ENCODE peak calls at places on chromosome 17, in ten cellular contexts. K, A, Q, E, M, W, P, F, X and V are unnamed samples.

GRCh38 chr17:38598536-38598935 is 7.2 kb downstream of the SRCIN1 start:
- DNase-seq in K (no peak), A (peak), Q (no peak), E (peak), M (peak), W (peak), P (no peak), F (peak), X (peak), V (peak)

GRCh38 chr17:33674685-33675084 is 381.6 kb upstream of the ASIC2 start:
- DNase-seq in K (peak), A (peak), Q (no peak), E (peak), M (peak), W (peak), P (peak), F (peak), X (peak), V (peak)

GRCh38 chr17:18955009-18955408 is 3.0 kb downstream of the SLC5A10 start:
- DNase-seq in K (no peak), A (no peak), Q (no peak), E (no peak), M (no peak), W (no peak), P (no peak), F (no peak), X (no peak), V (no peak)

GRCh38 chr17:55265434-55266021 is 768 bp downstream of the HLF start:
- DNase-seq in K (no peak), A (peak), Q (no peak), E (no peak), M (peak), W (no peak), P (peak), F (no peak), X (no peak), V (no peak)

GRCh38 chr17:17771498-17772201 is 65.1 kb downstream of the SREBF1 start:
- DNase-seq in K (no peak), A (no peak), Q (no peak), E (no peak), M (no peak), W (no peak), P (no peak), F (no peak), X (no peak), V (no peak)

GRCh38 chr17:81158688-81159590 is 6.4 kb upstream of the PVALEF start:
- DNase-seq in K (no peak), A (no peak), Q (no peak), E (no peak), M (no peak), W (no peak), P (no peak), F (no peak), X (no peak), V (no peak)

GRCh38 chr17:60514053-60514452 is 12.0 kb downstream of the APPBP2 start:
- DNase-seq in K (peak), A (no peak), Q (no peak), E (no peak), M (no peak), W (no peak), P (no peak), F (no peak), X (no peak), V (no peak)

GRCh38 chr17:39867084-39867890 is 715 bp upstream of the ZPBP2 start:
- DNase-seq in K (no peak), A (no peak), Q (peak), E (no peak), M (no peak), W (no peak), P (no peak), F (no peak), X (no peak), V (no peak)

GRCh38 chr17:41913798-41914197 is 5.0 kb downstream of the ACLY start:
- DNase-seq in K (no peak), A (no peak), Q (no peak), E (peak), M (no peak), W (no peak), P (no peak), F (no peak), X (no peak), V (no peak)

GRCh38 chr17:80023261-80024205 is 12.1 kb downstream of the TBC1D16 start:
- DNase-seq in K (no peak), A (no peak), Q (no peak), E (no peak), M (no peak), W (no peak), P (peak), F (no peak), X (no peak), V (peak)

GRCh38 chr17:78127240-78127887 is 1.2 kb downstream of the TMC6 start:
- DNase-seq in K (peak), A (peak), Q (peak), E (no peak), M (peak), W (no peak), P (no peak), F (no peak), X (no peak), V (no peak)

GRCh38 chr17:80516533-80516932 is 28.1 kb upstream of the RPTOR start:
- DNase-seq in K (no peak), A (no peak), Q (no peak), E (no peak), M (no peak), W (no peak), P (no peak), F (no peak), X (no peak), V (no peak)

GRCh38 chr17:69677130-69677529 is 262.6 kb downstream of the MAP2K6 start:
- DNase-seq in K (no peak), A (no peak), Q (no peak), E (no peak), M (no peak), W (no peak), P (no peak), F (no peak), X (no peak), V (no peak)

GRCh38 chr17:48024149-48025039 is 13.2 kb downstream of the COPZ2 start:
- DNase-seq in K (peak), A (peak), Q (peak), E (peak), M (no peak), W (peak), P (peak), F (peak), X (no peak), V (no peak)

GRCh38 chr17:81277421-81277820 is 17.7 kb downstream of the SLC38A10 start:
- DNase-seq in K (peak), A (peak), Q (no peak), E (peak), M (no peak), W (no peak), P (peak), F (peak), X (no peak), V (no peak)

GRCh38 chr17:79984877-79985276 is 50.8 kb downstream of the TBC1D16 start:
- DNase-seq in K (no peak), A (no peak), Q (no peak), E (no peak), M (no peak), W (no peak), P (no peak), F (no peak), X (no peak), V (no peak)

GRCh38 chr17:76354747-76355310 is 1.1 kb upstream of the PRPSAP1 start:
- DNase-seq in K (no peak), A (no peak), Q (no peak), E (no peak), M (no peak), W (no peak), P (no peak), F (no peak), X (no peak), V (no peak)

GRCh38 chr17:58289869-58290268 is 9.1 kb upstream of the MPO start:
- DNase-seq in K (no peak), A (no peak), Q (no peak), E (no peak), M (no peak), W (no peak), P (no peak), F (no peak), X (no peak), V (no peak)

GRCh38 chr17:46935658-46936266 is 12.8 kb downstream of the GOSR2 start:
- DNase-seq in K (no peak), A (peak), Q (no peak), E (peak), M (no peak), W (no peak), P (no peak), F (peak), X (no peak), V (peak)

GRCh38 chr17:7836596-7837374 is 2.8 kb downstream of the KDM6B start:
- DNase-seq in K (peak), A (peak), Q (no peak), E (peak), M (peak), W (peak), P (peak), F (peak), X (peak), V (peak)

GRCh38 chr17:76542566-76542971 is 2.7 kb downstream of the PRCD start:
- DNase-seq in K (no peak), A (no peak), Q (no peak), E (no peak), M (no peak), W (no peak), P (no peak), F (no peak), X (no peak), V (no peak)

GRCh38 chr17:73613271-73613941 is 30.8 kb downstream of the SDK2 start:
- DNase-seq in K (no peak), A (no peak), Q (no peak), E (no peak), M (no peak), W (no peak), P (no peak), F (no peak), X (no peak), V (no peak)

GRCh38 chr17:59675231-59675630 is 32.0 kb downstream of the PTRH2 start:
- DNase-seq in K (no peak), A (no peak), Q (no peak), E (no peak), M (no peak), W (no peak), P (no peak), F (no peak), X (no peak), V (no peak)

GRCh38 chr17:58079300-58080033 is 3.8 kb upstream of the DYNLL2 start:
- DNase-seq in K (peak), A (no peak), Q (no peak), E (no peak), M (no peak), W (no peak), P (no peak), F (no peak), X (no peak), V (no peak)

GRCh38 chr17:61455754-61456681 is 3.8 kb downstream of the TBX4 start:
- DNase-seq in K (no peak), A (no peak), Q (no peak), E (no peak), M (no peak), W (no peak), P (no peak), F (no peak), X (no peak), V (no peak)

GRCh38 chr17:4733073-4733531 is 1.9 kb downstream of the MED11 start:
- DNase-seq in K (no peak), A (no peak), Q (peak), E (no peak), M (no peak), W (no peak), P (no peak), F (no peak), X (no peak), V (no peak)

GRCh38 chr17:47744168-47745036 is 11.4 kb downstream of the TBX21 start:
- DNase-seq in K (no peak), A (no peak), Q (no peak), E (no peak), M (no peak), W (no peak), P (no peak), F (no peak), X (no peak), V (no peak)

GRCh38 chr17:17823433-17824118 is 13.2 kb downstream of the SREBF1 start:
- DNase-seq in K (peak), A (peak), Q (peak), E (peak), M (peak), W (peak), P (peak), F (peak), X (no peak), V (peak)

GRCh38 chr17:15291674-15292361 is 26.7 kb upstream of the PMP22 start:
- DNase-seq in K (peak), A (peak), Q (no peak), E (peak), M (no peak), W (no peak), P (no peak), F (peak), X (peak), V (no peak)

GRCh38 chr17:39173539-39174274 is 7.7 kb upstream of the ARL5C start:
- DNase-seq in K (no peak), A (no peak), Q (no peak), E (no peak), M (no peak), W (no peak), P (no peak), F (no peak), X (no peak), V (no peak)

GRCh38 chr17:69414408-69415274 is at the start of gene MAP2K6:
- DNase-seq in K (peak), A (peak), Q (peak), E (peak), M (peak), W (peak), P (peak), F (peak), X (peak), V (peak)

GRCh38 chr17:63426041-63426916 is 19.8 kb downstream of the CYB561 start:
- DNase-seq in K (no peak), A (no peak), Q (no peak), E (no peak), M (no peak), W (no peak), P (no peak), F (no peak), X (no peak), V (no peak)

DNA sequence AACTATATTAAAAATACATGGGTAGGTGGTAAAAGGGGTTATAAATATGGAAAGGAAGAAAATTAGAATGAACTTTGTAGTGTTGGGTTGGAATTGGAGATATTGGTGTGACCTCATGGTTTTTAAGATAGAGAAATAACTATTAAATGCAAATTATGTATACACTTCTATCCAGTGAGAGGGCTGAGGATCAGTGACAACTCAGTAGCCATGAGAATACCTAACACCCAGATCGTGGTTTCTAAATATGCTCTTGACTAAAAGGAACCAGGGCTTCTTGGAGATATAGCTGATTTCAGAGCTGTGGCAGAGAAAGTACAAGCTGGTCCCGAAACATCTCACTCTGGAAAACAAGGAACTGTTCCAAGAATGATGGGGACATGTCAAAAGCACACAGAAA is 44.4 kb downstream of the SLC6A4 start:
- DNase-seq in K (no peak), A (no peak), Q (no peak), E (no peak), M (no peak), W (no peak), P (no peak), F (no peak), X (no peak), V (no peak)
- TF ChIP-seq CTCF in K (no peak), A (no peak), Q (no peak), E (no peak), M (no peak), W (no peak), P (no peak), F (no peak), X (no peak), V (no peak)

GRCh38 chr17:28547096-28547622 is 5.3 kb downstream of the UNC119 start:
- DNase-seq in K (no peak), A (no peak), Q (no peak), E (no peak), M (no peak), W (no peak), P (no peak), F (no peak), X (no peak), V (no peak)

GRCh38 chr17:28550858-28551257 is 1.6 kb downstream of the UNC119 start:
- DNase-seq in K (no peak), A (no peak), Q (no peak), E (no peak), M (no peak), W (no peak), P (no peak), F (no peak), X (no peak), V (no peak)

GRCh38 chr17:28547623-28548416 is 4.6 kb downstream of the UNC119 start:
- DNase-seq in K (peak), A (peak), Q (peak), E (peak), M (peak), W (peak), P (peak), F (peak), X (peak), V (peak)

GRCh38 chr17:28549274-28550132 is 2.9 kb downstream of the UNC119 start:
- DNase-seq in K (no peak), A (no peak), Q (peak), E (no peak), M (no peak), W (no peak), P (no peak), F (no peak), X (no peak), V (no peak)

GRCh38 chr17:28548417-28549130 is 3.9 kb downstream of the UNC119 start:
- DNase-seq in K (no peak), A (no peak), Q (no peak), E (no peak), M (no peak), W (no peak), P (no peak), F (no peak), X (no peak), V (no peak)
- TF ChIP-seq CTCF in K (no peak), A (no peak), Q (peak), E (no peak), M (peak), W (peak), P (no peak), F (no peak), X (no peak), V (no peak)

GRCh38 chr17:9162275-9162985 is 141.1 kb downstream of the NTN1 start:
- DNase-seq in K (no peak), A (no peak), Q (no peak), E (no peak), M (no peak), W (no peak), P (no peak), F (no peak), X (no peak), V (no peak)
- TF ChIP-seq CTCF in K (no peak), A (no peak), Q (no peak), E (no peak), M (peak), W (no peak), P (no peak), F (no peak), X (no peak), V (peak)

GRCh38 chr17:67157732-67158639 is 87.0 kb downstream of the HELZ start:
- DNase-seq in K (no peak), A (peak), Q (no peak), E (peak), M (no peak), W (peak), P (no peak), F (peak), X (no peak), V (peak)
- TF ChIP-seq CTCF in K (no peak), A (peak), Q (no peak), E (peak), M (no peak), W (peak), P (no peak), F (peak), X (no peak), V (peak)

GRCh38 chr17:16455997-16456769 is 35.8 kb downstream of the LRRC75A start:
- DNase-seq in K (no peak), A (no peak), Q (no peak), E (no peak), M (no peak), W (no peak), P (no peak), F (no peak), X (no peak), V (no peak)

GRCh38 chr17:16453493-16453851 is 38.1 kb downstream of the TRPV2 start:
- DNase-seq in K (no peak), A (no peak), Q (no peak), E (no peak), M (no peak), W (no peak), P (no peak), F (no peak), X (no peak), V (no peak)

GRCh38 chr17:16459850-16460550 is 32.0 kb downstream of the LRRC75A start:
- DNase-seq in K (no peak), A (no peak), Q (no peak), E (no peak), M (no peak), W (no peak), P (no peak), F (no peak), X (no peak), V (no peak)

GRCh38 chr17:16459271-16459670 is 32.7 kb downstream of the LRRC75A start:
- DNase-seq in K (no peak), A (no peak), Q (no peak), E (no peak), M (no peak), W (no peak), P (no peak), F (no peak), X (no peak), V (no peak)

GRCh38 chr17:16456770-16457316 is 35.1 kb downstream of the LRRC75A start:
- DNase-seq in K (no peak), A (peak), Q (no peak), E (no peak), M (no peak), W (no peak), P (no peak), F (no peak), X (no peak), V (no peak)
- TF ChIP-seq CTCF in K (no peak), A (no peak), Q (no peak), E (no peak), M (no peak), W (no peak), P (no peak), F (no peak), X (no peak), V (peak)

GRCh38 chr17:2071421-2072281 is 16.7 kb downstream of the HIC1 start:
- DNase-seq in K (no peak), A (peak), Q (no peak), E (no peak), M (no peak), W (no peak), P (peak), F (peak), X (no peak), V (peak)

GRCh38 chr17:2068589-2069051 is 13.7 kb downstream of the HIC1 start:
- DNase-seq in K (no peak), A (peak), Q (no peak), E (no peak), M (no peak), W (peak), P (no peak), F (peak), X (no peak), V (peak)

GRCh38 chr17:2071024-2071385 is 16.1 kb downstream of the HIC1 start:
- DNase-seq in K (no peak), A (no peak), Q (no peak), E (no peak), M (no peak), W (no peak), P (no peak), F (no peak), X (no peak), V (no peak)

GRCh38 chr17:2068101-2068518 is 13.2 kb downstream of the HIC1 start:
- DNase-seq in K (no peak), A (peak), Q (no peak), E (peak), M (no peak), W (peak), P (peak), F (peak), X (peak), V (peak)

GRCh38 chr17:2070241-2071023 is 15.5 kb downstream of the HIC1 start:
- DNase-seq in K (no peak), A (no peak), Q (no peak), E (no peak), M (no peak), W (no peak), P (no peak), F (no peak), X (no peak), V (no peak)
- TF ChIP-seq CTCF in K (no peak), A (no peak), Q (no peak), E (no peak), M (no peak), W (no peak), P (no peak), F (no peak), X (no peak), V (no peak)

GRCh38 chr17:44198721-44199552 is 747 bp downstream of the ATXN7L3 start:
- DNase-seq in K (peak), A (peak), Q (peak), E (no peak), M (peak), W (peak), P (peak), F (peak), X (no peak), V (peak)

GRCh38 chr17:44202756-44203155 is 3.1 kb upstream of the ATXN7L3 start:
- DNase-seq in K (no peak), A (no peak), Q (no peak), E (no peak), M (no peak), W (no peak), P (no peak), F (no peak), X (no peak), V (peak)

GRCh38 chr17:44197980-44198720 is 1.5 kb downstream of the ATXN7L3 start:
- DNase-seq in K (peak), A (peak), Q (no peak), E (peak), M (no peak), W (peak), P (no peak), F (peak), X (no peak), V (peak)

GRCh38 chr17:44199553-44200477 is at the start of gene ATXN7L3:
- DNase-seq in K (peak), A (peak), Q (peak), E (peak), M (peak), W (peak), P (peak), F (peak), X (peak), V (peak)

GRCh38 chr17:44200478-44201155 is 933 bp upstream of the ATXN7L3 start:
- DNase-seq in K (no peak), A (no peak), Q (no peak), E (no peak), M (no peak), W (no peak), P (no peak), F (no peak), X (no peak), V (no peak)
- TF ChIP-seq CTCF in K (no peak), A (no peak), Q (no peak), E (no peak), M (no peak), W (no peak), P (no peak), F (no peak), X (no peak), V (no peak)